ENCODE peak calls at places on chromosome 7, in four cellular contexts. Z, Y, L and M are unnamed samples.

GRCh38 chr7:37757563-37757962 is 74.0 kb downstream of the GPR141 start:
- DNase-seq in Z (no peak), L (no peak), Y (no peak), M (no peak)

GRCh38 chr7:152579070-152579469 is 96.9 kb downstream of the XRCC2 start:
- DNase-seq in Y (no peak), L (no peak), Z (no peak), M (no peak)

GRCh38 chr7:47291461-47292051 is 290.4 kb downstream of the TNS3 start:
- DNase-seq in L (peak; percentile 50), Z (no peak), Y (no peak), M (no peak)

GRCh38 chr7:106848851-106849442 is 16.1 kb upstream of the PIK3CG start:
- DNase-seq in L (no peak), Y (no peak), Z (no peak), M (no peak)

GRCh38 chr7:117019287-117019686 is 66.0 kb downstream of the ST7 start:
- DNase-seq in Y (no peak), L (no peak), Z (no peak), M (no peak)

GRCh38 chr7:150515752-150516151 is 1.1 kb downstream of the GIMAP7 start:
- DNase-seq in L (no peak), Z (no peak), Y (no peak), M (no peak)

GRCh38 chr7:116441534-116441933 is 58.0 kb upstream of the CAV2 start:
- DNase-seq in L (no peak), Z (no peak), Y (no peak), M (no peak)

GRCh38 chr7:77699056-77699455 is 2.8 kb downstream of the RSBN1L start:
- DNase-seq in Y (no peak), Z (no peak), L (peak; percentile 67), M (peak; percentile 29)

GRCh38 chr7:100489824-100490223 is 6.1 kb downstream of the NYAP1 start:
- DNase-seq in Z (peak; percentile 81), L (no peak), Y (peak; percentile 89), M (peak; percentile 100)

GRCh38 chr7:149860821-149861727 is 12.7 kb upstream of the ATP6V0E2 start:
- DNase-seq in Y (no peak), Z (peak; percentile 89), L (no peak), M (peak; percentile 65)

GRCh38 chr7:142612264-142612881 is 136.9 kb upstream of the PRSS1 start:
- DNase-seq in L (no peak), Y (no peak), Z (no peak), M (peak; percentile 63)

GRCh38 chr7:102210787-102211186 is 75.9 kb upstream of the SH2B2 start:
- DNase-seq in Y (peak; percentile 65), L (no peak), Z (no peak), M (no peak)

GRCh38 chr7:140176271-140176701 is 497 bp downstream of the KDM7A start:
- DNase-seq in Y (no peak), Z (no peak), L (no peak), M (peak; percentile 80)

GRCh38 chr7:93025389-93025788 is 92.4 kb downstream of the SAMD9 start:
- DNase-seq in Y (no peak), L (no peak), Z (no peak), M (no peak)

GRCh38 chr7:120171406-120171805 is 101.6 kb upstream of the KCND2 start:
- DNase-seq in Y (no peak), Z (no peak), L (no peak), M (no peak)

GRCh38 chr7:47170516-47170915 is 411.4 kb downstream of the TNS3 start:
- DNase-seq in Z (no peak), Y (no peak), L (no peak), M (no peak)

GRCh38 chr7:83109352-83109751 is 53.3 kb downstream of the PCLO start:
- DNase-seq in Z (no peak), L (no peak), Y (no peak), M (no peak)

GRCh38 chr7:108167460-108167859 is 37.3 kb upstream of the LAMB4 start:
- DNase-seq in L (no peak), Z (no peak), Y (no peak), M (no peak)

GRCh38 chr7:72538856-72539255 is 126.7 kb upstream of the CALN1 start:
- DNase-seq in L (no peak), Z (no peak), Y (peak; percentile 17), M (peak; percentile 28)

GRCh38 chr7:21547511-21547910 is 4.7 kb downstream of the DNAH11 start:
- DNase-seq in Y (no peak), Z (no peak), L (no peak), M (no peak)

GRCh38 chr7:66303454-66304160 is 98.5 kb downstream of the TPST1 start:
- DNase-seq in Z (no peak), L (no peak), Y (no peak), M (no peak)

GRCh38 chr7:101669307-101669706 is 40.2 kb upstream of the MYL10 start:
- DNase-seq in L (no peak), Z (no peak), Y (no peak), M (no peak)

GRCh38 chr7:12358694-12359093 is 45.0 kb downstream of the VWDE start:
- DNase-seq in Y (no peak), L (no peak), Z (no peak), M (no peak)

GRCh38 chr7:66682350-66683093 is 53.8 kb downstream of the KCTD7 start:
- DNase-seq in Z (no peak), Y (no peak), L (no peak), M (peak; percentile 80)

GRCh38 chr7:152761116-152761748 is 1.7 kb downstream of the ACTR3B start:
- DNase-seq in Z (no peak), Y (no peak), L (no peak), M (no peak)

GRCh38 chr7:23967949-23968599 is 258.1 kb downstream of the STK31 start:
- DNase-seq in L (no peak), Y (no peak), Z (no peak), M (no peak)

GRCh38 chr7:45073031-45073842 is 15.5 kb downstream of the NACAD start:
- DNase-seq in Y (no peak), L (no peak), Z (no peak), M (peak; percentile 78)

GRCh38 chr7:129489491-129489890 is 12.8 kb upstream of the SMKR1 start:
- DNase-seq in Y (peak; percentile 12), L (no peak), Z (no peak), M (no peak)

GRCh38 chr7:32905175-32905662 is 13.7 kb upstream of the KBTBD2 start:
- DNase-seq in L (no peak), Y (no peak), Z (peak; percentile 68), M (peak; percentile 83)
- TF ChIP-seq CHD2 in L (no peak), Y (no peak), Z (no peak), M (no peak)

GRCh38 chr7:118586248-118586647 is 361.7 kb downstream of the ANKRD7 start:
- DNase-seq in Y (no peak), Z (no peak), L (no peak), M (no peak)

DNA sequence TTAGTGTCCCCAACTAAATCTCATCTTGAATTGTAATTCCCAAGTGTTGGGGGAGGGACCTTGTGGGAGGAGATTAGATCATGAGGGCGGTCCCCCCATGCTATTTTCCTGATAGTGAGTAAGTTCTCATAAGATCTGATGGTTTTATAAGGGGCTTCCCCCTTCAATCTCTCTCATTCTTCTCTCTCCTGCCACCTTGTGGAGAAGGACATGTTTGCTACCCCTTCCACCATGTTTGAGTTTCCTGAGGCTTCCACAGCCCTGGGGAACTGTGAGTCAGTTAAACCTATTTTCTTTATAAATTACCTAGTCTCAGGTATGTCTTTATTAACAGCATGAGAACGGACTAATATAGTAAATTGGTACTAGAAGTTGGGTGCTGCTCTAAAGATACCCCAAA is 365.6 kb downstream of the ANKRD7 start:
- DNase-seq in Z (peak; percentile 58), Y (no peak), L (no peak), M (no peak)
- TF ChIP-seq TCF12 in Z (no peak), Y (no peak), L (no peak), M (no peak)

GRCh38 chr7:80145780-80146422 is 11.3 kb downstream of the GNAI1 start:
- DNase-seq in Y (no peak), L (no peak), Z (no peak), M (no peak)
- TF ChIP-seq CHD2 in Y (no peak), L (no peak), Z (no peak), M (no peak)

GRCh38 chr7:380226-380550 is 90.2 kb downstream of the FOXL3 start:
- DNase-seq in Y (no peak), L (no peak), Z (peak; percentile 55), M (no peak)

GRCh38 chr7:380724-381210 is 90.8 kb downstream of the FOXL3 start:
- DNase-seq in Y (no peak), L (no peak), Z (no peak), M (peak; percentile 36)

GRCh38 chr7:378041-378420 is 88.1 kb downstream of the FOXL3 start:
- DNase-seq in Y (no peak), L (no peak), Z (no peak), M (no peak)

GRCh38 chr7:378551-379455 is 88.8 kb downstream of the FOXL3 start:
- DNase-seq in Z (no peak), L (no peak), Y (no peak), M (peak; percentile 34)

GRCh38 chr7:379456-380225 is 89.7 kb downstream of the FOXL3 start:
- DNase-seq in L (no peak), Z (no peak), Y (no peak), M (peak; percentile 42)
- TF ChIP-seq TCF12 in L (no peak), Z (no peak), Y (no peak), M (no peak)